ENCODE peak calls at places on chromosomes 7 and 10, in seven cellular contexts. Q is activated T-cell treated with anti-CD3 and anti-CD28 coated beads, Interleukin-2, amount 50 U/mL, for 72 hours; Z is cardiac fibroblast; J is GOT3; B is GM12878; N is stomach; C is activated CD8-positive, alpha-beta memory T cell treated with anti-CD3 and anti-CD28 coated beads, Interleukin-2, amount 50 U/mL, for 48 hours. I is an unnamed sample.

GRCh38 chr10:12656518-12657142 is 307.3 kb downstream of the CAMK1D start:
- DNase-seq in B (no peak), C (no peak), Z (peak), N (no peak), J (no peak), Q (no peak), I (no peak)

GRCh38 chr10:31030216-31030615 is 1.4 kb downstream of the ZNF438 start:
- DNase-seq in B (no peak), C (no peak), J (no peak), N (no peak), Q (no peak), Z (no peak), I (no peak)

GRCh38 chr7:151135525-151135845 is 32.0 kb downstream of the GBX1 start:
- DNase-seq in B (no peak), Z (no peak), Q (no peak), J (no peak), N (no peak), C (no peak), I (peak)

GRCh38 chr10:86306628-86307278 is 59.8 kb downstream of the GRID1 start:
- DNase-seq in J (no peak), C (peak), N (no peak), B (no peak), Z (peak), Q (no peak), I (no peak)

GRCh38 chr7:55053651-55054226 is 34.9 kb downstream of the EGFR start:
- DNase-seq in J (no peak), N (no peak), Z (peak), Q (no peak), C (no peak), B (no peak), I (no peak)

GRCh38 chr7:138575897-138576428 is 115.9 kb downstream of the TRIM24 start:
- DNase-seq in N (no peak), J (no peak), C (no peak), Q (no peak), Z (no peak), B (no peak), I (no peak)

GRCh38 chr7:143015102-143015501 is 11.8 kb downstream of the OR9A2 start:
- DNase-seq in C (no peak), Z (no peak), J (no peak), N (no peak), Q (no peak), B (peak), I (no peak)

GRCh38 chr7:128151646-128152045 is 89.4 kb upstream of the LEP start:
- DNase-seq in Z (no peak), J (no peak), N (no peak), B (no peak), C (no peak), Q (no peak), I (no peak)

GRCh38 chr7:10720042-10720441 is 253.6 kb upstream of the PHF14 start:
- DNase-seq in Z (no peak), N (no peak), C (no peak), B (no peak), Q (no peak), J (no peak), I (no peak)

GRCh38 chr10:132630666-132631347 is 93.2 kb downstream of the INPP5A start:
- DNase-seq in N (peak), C (no peak), Q (no peak), Z (peak), B (no peak), J (no peak), I (no peak)

GRCh38 chr7:98211221-98211675 is at the start of gene BHLHA15:
- DNase-seq in B (no peak), Z (no peak), Q (peak), N (peak), C (peak), J (no peak), I (peak)

GRCh38 chr10:22550732-22551131 is 163.6 kb downstream of the PIP4K2A start:
- DNase-seq in Z (peak), J (no peak), N (peak), C (peak), B (no peak), Q (peak), I (no peak)

GRCh38 chr10:71073451-71074175 is 138.8 kb upstream of the UNC5B start:
- DNase-seq in B (no peak), J (no peak), Q (no peak), Z (no peak), N (no peak), C (no peak), I (peak)

GRCh38 chr7:70545214-70545613 is 586.7 kb upstream of the GALNT17 start:
- DNase-seq in B (no peak), C (no peak), N (no peak), J (no peak), Q (no peak), Z (no peak), I (no peak)

GRCh38 chr7:95737828-95738505 is 34.4 kb upstream of the DYNC1I1 start:
- DNase-seq in C (no peak), Z (no peak), J (no peak), N (no peak), B (no peak), Q (no peak), I (no peak)